ENCODE peak calls at places on chromosomes 6 and 20, in nine cellular contexts. One of them, this sample, is unnamed.

GRCh38 chr6:139474145-139475108 is 100.0 kb upstream of the CITED2 start:
- DNase-seq in NCI-H146: peak; percentile 66
- DNase-seq in left ventricle myocardium inferior: no peak
- DNase-seq in left ventricle myocardium superior: no peak
- DNase-seq in mesothelial cell of epicardium: no peak
- DNase-seq in testis: peak; percentile 38
- DNase-seq in GM23248: peak; percentile 63
- DNase-seq in activated CD8-positive, alpha-beta memory T cell treated with anti-CD3 and anti-CD28 coated beads for 24 hours: no peak
- DNase-seq in caudate nucleus: no peak
- DNase-seq in this sample: no peak

GRCh38 chr20:19498756-19499155 is 259.3 kb upstream of the RIN2 start:
- DNase-seq in left ventricle myocardium inferior: no peak
- DNase-seq in GM23248: no peak
- DNase-seq in mesothelial cell of epicardium: no peak
- DNase-seq in NCI-H146: no peak
- DNase-seq in left ventricle myocardium superior: no peak
- DNase-seq in caudate nucleus: no peak
- DNase-seq in testis: no peak
- DNase-seq in activated CD8-positive, alpha-beta memory T cell treated with anti-CD3 and anti-CD28 coated beads for 24 hours: no peak
- DNase-seq in this sample: no peak

GRCh38 chr6:154805288-154805911 is 72.2 kb downstream of the SCAF8 start:
- DNase-seq in caudate nucleus: no peak
- DNase-seq in left ventricle myocardium inferior: no peak
- DNase-seq in GM23248: peak; percentile 72
- DNase-seq in activated CD8-positive, alpha-beta memory T cell treated with anti-CD3 and anti-CD28 coated beads for 24 hours: no peak
- DNase-seq in left ventricle myocardium superior: no peak
- DNase-seq in testis: no peak
- DNase-seq in NCI-H146: peak; percentile 48
- DNase-seq in mesothelial cell of epicardium: no peak
- DNase-seq in this sample: peak; percentile 14

GRCh38 chr6:35213824-35214756 is at the start of gene SCUBE3:
- DNase-seq in NCI-H146: peak; percentile 57
- DNase-seq in mesothelial cell of epicardium: peak; percentile 70
- DNase-seq in left ventricle myocardium superior: peak; percentile 59
- DNase-seq in activated CD8-positive, alpha-beta memory T cell treated with anti-CD3 and anti-CD28 coated beads for 24 hours: peak; percentile 61
- DNase-seq in caudate nucleus: no peak
- DNase-seq in testis: peak; percentile 42
- DNase-seq in GM23248: peak; percentile 71
- DNase-seq in left ventricle myocardium inferior: peak; percentile 30
- DNase-seq in this sample: peak; percentile 11

GRCh38 chr6:8080338-8081151 is 16.4 kb upstream of the BLOC1S5 start:
- DNase-seq in testis: no peak
- DNase-seq in caudate nucleus: no peak
- DNase-seq in NCI-H146: no peak
- DNase-seq in left ventricle myocardium superior: no peak
- DNase-seq in mesothelial cell of epicardium: no peak
- DNase-seq in left ventricle myocardium inferior: no peak
- DNase-seq in activated CD8-positive, alpha-beta memory T cell treated with anti-CD3 and anti-CD28 coated beads for 24 hours: no peak
- DNase-seq in GM23248: peak; percentile 90
- DNase-seq in this sample: peak; percentile 58

GRCh38 chr20:38148328-38149102 is 16.6 kb downstream of the TGM2 start:
- DNase-seq in GM23248: no peak
- DNase-seq in left ventricle myocardium superior: peak; percentile 14
- DNase-seq in testis: no peak
- DNase-seq in activated CD8-positive, alpha-beta memory T cell treated with anti-CD3 and anti-CD28 coated beads for 24 hours: no peak
- DNase-seq in left ventricle myocardium inferior: peak; percentile 7
- DNase-seq in caudate nucleus: no peak
- DNase-seq in mesothelial cell of epicardium: no peak
- DNase-seq in NCI-H146: no peak
- DNase-seq in this sample: no peak

GRCh38 chr6:120274547-120274946 is 925.0 kb upstream of the MAN1A1 start:
- DNase-seq in testis: no peak
- DNase-seq in left ventricle myocardium inferior: no peak
- DNase-seq in left ventricle myocardium superior: no peak
- DNase-seq in caudate nucleus: no peak
- DNase-seq in activated CD8-positive, alpha-beta memory T cell treated with anti-CD3 and anti-CD28 coated beads for 24 hours: no peak
- DNase-seq in GM23248: no peak
- DNase-seq in NCI-H146: no peak
- DNase-seq in mesothelial cell of epicardium: no peak
- DNase-seq in this sample: no peak

GRCh38 chr20:58713801-58714339 is 21.3 kb downstream of the NPEPL1 start:
- DNase-seq in left ventricle myocardium superior: no peak
- DNase-seq in left ventricle myocardium inferior: peak; percentile 7
- DNase-seq in NCI-H146: no peak
- DNase-seq in activated CD8-positive, alpha-beta memory T cell treated with anti-CD3 and anti-CD28 coated beads for 24 hours: no peak
- DNase-seq in mesothelial cell of epicardium: peak; percentile 21
- DNase-seq in caudate nucleus: no peak
- DNase-seq in testis: peak; percentile 10
- DNase-seq in GM23248: no peak
- DNase-seq in this sample: no peak

GRCh38 chr6:53322188-53323029 is 26.3 kb downstream of the ELOVL5 start:
- DNase-seq in testis: no peak
- DNase-seq in activated CD8-positive, alpha-beta memory T cell treated with anti-CD3 and anti-CD28 coated beads for 24 hours: no peak
- DNase-seq in caudate nucleus: no peak
- DNase-seq in left ventricle myocardium inferior: no peak
- DNase-seq in NCI-H146: no peak
- DNase-seq in GM23248: peak; percentile 51
- DNase-seq in mesothelial cell of epicardium: no peak
- DNase-seq in left ventricle myocardium superior: no peak
- DNase-seq in this sample: no peak

GRCh38 chr6:25882066-25882496 is 8.0 kb upstream of the SLC17A3 start:
- DNase-seq in testis: peak; percentile 30
- DNase-seq in caudate nucleus: no peak
- DNase-seq in activated CD8-positive, alpha-beta memory T cell treated with anti-CD3 and anti-CD28 coated beads for 24 hours: peak; percentile 74
- DNase-seq in left ventricle myocardium superior: peak; percentile 36
- DNase-seq in left ventricle myocardium inferior: peak; percentile 13
- DNase-seq in GM23248: no peak
- DNase-seq in NCI-H146: no peak
- DNase-seq in mesothelial cell of epicardium: no peak
- DNase-seq in this sample: no peak

GRCh38 chr6:16700202-16700997 is 60.9 kb downstream of the ATXN1 start:
- DNase-seq in mesothelial cell of epicardium: no peak
- DNase-seq in NCI-H146: no peak
- DNase-seq in testis: no peak
- DNase-seq in GM23248: no peak
- DNase-seq in left ventricle myocardium inferior: no peak
- DNase-seq in caudate nucleus: no peak
- DNase-seq in activated CD8-positive, alpha-beta memory T cell treated with anti-CD3 and anti-CD28 coated beads for 24 hours: peak; percentile 83
- DNase-seq in left ventricle myocardium superior: peak; percentile 38
- DNase-seq in this sample: no peak

GRCh38 chr6:10478187-10479040 is 42.7 kb upstream of the GCNT2 start:
- DNase-seq in GM23248: peak; percentile 37
- DNase-seq in caudate nucleus: no peak
- DNase-seq in left ventricle myocardium inferior: no peak
- DNase-seq in NCI-H146: peak; percentile 48
- DNase-seq in activated CD8-positive, alpha-beta memory T cell treated with anti-CD3 and anti-CD28 coated beads for 24 hours: no peak
- DNase-seq in testis: no peak
- DNase-seq in mesothelial cell of epicardium: no peak
- DNase-seq in left ventricle myocardium superior: no peak
- DNase-seq in this sample: no peak

GRCh38 chr6:164063346-164063745 is 648.8 kb downstream of the QKI start:
- DNase-seq in NCI-H146: no peak
- DNase-seq in left ventricle myocardium inferior: no peak
- DNase-seq in left ventricle myocardium superior: no peak
- DNase-seq in GM23248: no peak
- DNase-seq in testis: no peak
- DNase-seq in caudate nucleus: no peak
- DNase-seq in activated CD8-positive, alpha-beta memory T cell treated with anti-CD3 and anti-CD28 coated beads for 24 hours: no peak
- DNase-seq in mesothelial cell of epicardium: no peak
- DNase-seq in this sample: no peak

GRCh38 chr20:40414843-40415615 is 274.0 kb downstream of the MAFB start:
- DNase-seq in testis: no peak
- DNase-seq in caudate nucleus: no peak
- DNase-seq in left ventricle myocardium superior: no peak
- DNase-seq in left ventricle myocardium inferior: no peak
- DNase-seq in mesothelial cell of epicardium: no peak
- DNase-seq in GM23248: no peak
- DNase-seq in NCI-H146: no peak
- DNase-seq in activated CD8-positive, alpha-beta memory T cell treated with anti-CD3 and anti-CD28 coated beads for 24 hours: no peak
- DNase-seq in this sample: no peak

GRCh38 chr20:19524691-19525090 is 233.4 kb upstream of the RIN2 start:
- DNase-seq in mesothelial cell of epicardium: no peak
- DNase-seq in left ventricle myocardium inferior: no peak
- DNase-seq in caudate nucleus: no peak
- DNase-seq in testis: no peak
- DNase-seq in left ventricle myocardium superior: no peak
- DNase-seq in GM23248: no peak
- DNase-seq in NCI-H146: no peak
- DNase-seq in activated CD8-positive, alpha-beta memory T cell treated with anti-CD3 and anti-CD28 coated beads for 24 hours: no peak
- DNase-seq in this sample: no peak